ENCODE peak calls at places on chromosomes 12 and 14, in nine cellular contexts. J is GM04504; F is activated CD4-positive, alpha-beta T cell treated with anti-CD3 and anti-CD28 coated beads, Interleukin-2, amount 10 ng/mL, durations not matched to agents 7 days and 5 days; N is neural progenitor cell; W is foreskin melanocyte; Z is activated gamma-delta T cell treated with anti-CD3 and anti-CD28 coated beads, Interleukin-2, amount 50 U/mL, for 16 hours; G is psoas muscle; H is breast epithelium; M is thyroid gland. L is an unnamed sample.
A peak's percentile ranks its signal among the peaks of the same experiment; 100 is the strongest.

GRCh38 chr12:67477682-67478265 is 170.8 kb upstream of the DYRK2 start:
- DNase-seq in J (no peak), F (no peak), N (no peak), W (no peak), Z (no peak), G (no peak), H (no peak), M (no peak), L (no peak)

GRCh38 chr12:12534134-12534866 is 28.4 kb downstream of the DUSP16 start:
- DNase-seq in J (no peak), F (no peak), N (peak; percentile 29), W (no peak), Z (no peak), G (no peak), H (no peak), M (no peak), L (no peak)

GRCh38 chr12:7130791-7131501 is 775 bp downstream of the CLSTN3 start:
- DNase-seq in J (no peak), F (peak; percentile 58), N (peak; percentile 83), W (no peak), Z (peak; percentile 29), G (peak; percentile 33), H (no peak), M (peak; percentile 71), L (peak; percentile 89)

GRCh38 chr12:54257332-54257731 is 22.6 kb downstream of the CBX5 start:
- DNase-seq in J (no peak), F (no peak), N (no peak), W (no peak), Z (no peak), G (no peak), H (no peak), M (peak; percentile 32), L (no peak)

GRCh38 chr12:126770188-126770587 is 1496.8 kb upstream of the TMEM132C start:
- DNase-seq in J (no peak), F (no peak), N (no peak), W (no peak), Z (no peak), G (no peak), H (no peak), M (no peak), L (no peak)

GRCh38 chr14:65287264-65288131 is 125.0 kb upstream of the FUT8 start:
- DNase-seq in J (no peak), F (peak; percentile 75), N (no peak), W (no peak), Z (peak; percentile 32), G (no peak), H (no peak), M (no peak), L (no peak)

GRCh38 chr14:54121461-54121860 is 164.8 kb upstream of the BMP4 start:
- DNase-seq in J (no peak), F (no peak), N (no peak), W (no peak), Z (no peak), G (no peak), H (no peak), M (no peak), L (no peak)

GRCh38 chr12:76010732-76011458 is 20.7 kb downstream of the PHLDA1 start:
- DNase-seq in J (no peak), F (no peak), N (peak; percentile 25), W (peak; percentile 86), Z (no peak), G (no peak), H (no peak), M (no peak), L (peak; percentile 41)

GRCh38 chr12:104769207-104769606 is 188.9 kb downstream of the SLC41A2 start:
- DNase-seq in J (no peak), F (no peak), N (peak; percentile 51), W (peak; percentile 59), Z (no peak), G (no peak), H (no peak), M (no peak), L (no peak)

GRCh38 chr12:31482816-31483215 is 108.1 kb downstream of the DENND5B start:
- DNase-seq in J (no peak), F (no peak), N (no peak), W (peak; percentile 87), Z (no peak), G (no peak), H (no peak), M (no peak), L (no peak)

GRCh38 chr12:80861636-80862378 is 75.9 kb downstream of the LIN7A start:
- DNase-seq in J (no peak), F (no peak), N (no peak), W (no peak), Z (no peak), G (no peak), H (no peak), M (no peak), L (no peak)

GRCh38 chr14:68527329-68527851 is 265.5 kb downstream of the ZFP36L1 start:
- DNase-seq in J (no peak), F (no peak), N (peak; percentile 40), W (no peak), Z (no peak), G (no peak), H (no peak), M (no peak), L (no peak)

GRCh38 chr12:106049546-106049945 is 89.2 kb downstream of the NUAK1 start:
- DNase-seq in J (no peak), F (no peak), N (no peak), W (no peak), Z (no peak), G (no peak), H (no peak), M (no peak), L (no peak)

GRCh38 chr12:121124402-121125109 is 8.1 kb upstream of the P2RX7 start:
- DNase-seq in J (peak; percentile 77), F (no peak), N (no peak), W (peak; percentile 54), Z (no peak), G (no peak), H (no peak), M (no peak), L (peak; percentile 80)

GRCh38 chr12:5012337-5012736 is 31.3 kb upstream of the KCNA5 start:
- DNase-seq in J (no peak), F (no peak), N (no peak), W (no peak), Z (no peak), G (peak; percentile 30), H (no peak), M (no peak), L (no peak)

GRCh38 chr12:81461163-81461562 is 298.0 kb downstream of the PPFIA2 start:
- DNase-seq in J (no peak), F (no peak), N (no peak), W (no peak), Z (no peak), G (no peak), H (no peak), M (no peak), L (peak; percentile 23)

GRCh38 chr12:6546016-6546415 is 9.8 kb downstream of the IFFO1 start:
- DNase-seq in J (no peak), F (no peak), N (no peak), W (no peak), Z (no peak), G (no peak), H (no peak), M (no peak), L (no peak)

GRCh38 chr12:12474931-12475485 is 87.7 kb downstream of the DUSP16 start:
- DNase-seq in J (no peak), F (peak; percentile 57), N (no peak), W (no peak), Z (no peak), G (no peak), H (no peak), M (no peak), L (no peak)

GRCh38 chr12:71011261-71011660 is 90.7 kb upstream of the PTPRR start:
- DNase-seq in J (no peak), F (no peak), N (no peak), W (no peak), Z (no peak), G (no peak), H (no peak), M (no peak), L (peak; percentile 66)

GRCh38 chr14:53855574-53855973 is 101.1 kb downstream of the BMP4 start:
- DNase-seq in J (no peak), F (no peak), N (no peak), W (no peak), Z (no peak), G (no peak), H (no peak), M (no peak), L (peak; percentile 64)

GRCh38 chr12:24600996-24601395 is 347.9 kb downstream of the BCAT1 start:
- DNase-seq in J (peak; percentile 44), F (no peak), N (no peak), W (peak; percentile 76), Z (no peak), G (no peak), H (no peak), M (no peak), L (no peak)

GRCh38 chr12:31737763-31738162 is 8.9 kb upstream of the AMN1 start:
- DNase-seq in J (no peak), F (no peak), N (no peak), W (no peak), Z (no peak), G (no peak), H (no peak), M (no peak), L (no peak)

GRCh38 chr12:49548822-49549648 is 10.2 kb downstream of the KCNH3 start:
- DNase-seq in J (no peak), F (no peak), N (peak; percentile 75), W (no peak), Z (no peak), G (no peak), H (no peak), M (peak; percentile 44), L (peak; percentile 82)

GRCh38 chr12:121005346-121005815 is 10.9 kb downstream of the C12orf43 start:
- DNase-seq in J (no peak), F (peak; percentile 63), N (peak; percentile 77), W (peak; percentile 28), Z (peak; percentile 9), G (no peak), H (no peak), M (no peak), L (peak; percentile 88)

GRCh38 chr12:124384299-124384894 is 89.5 kb downstream of the RFLNA start:
- DNase-seq in J (no peak), F (no peak), N (no peak), W (no peak), Z (no peak), G (no peak), H (no peak), M (no peak), L (no peak)

GRCh38 chr14:85438001-85438400 is 91.9 kb upstream of the FLRT2 start:
- DNase-seq in J (no peak), F (no peak), N (no peak), W (no peak), Z (no peak), G (no peak), H (no peak), M (no peak), L (no peak)

GRCh38 chr12:69934011-69934410 is 109.0 kb downstream of the MYRFL start:
- DNase-seq in J (no peak), F (no peak), N (no peak), W (no peak), Z (no peak), G (no peak), H (no peak), M (no peak), L (no peak)

GRCh38 chr12:121223283-121223946 is 13.5 kb downstream of the P2RX4 start:
- DNase-seq in J (no peak), F (peak; percentile 65), N (no peak), W (no peak), Z (no peak), G (no peak), H (no peak), M (no peak), L (peak; percentile 53)

GRCh38 chr14:61280092-61280525 is 1.0 kb downstream of the TMEM30B start:
- DNase-seq in J (no peak), F (peak; percentile 30), N (no peak), W (no peak), Z (no peak), G (no peak), H (peak; percentile 53), M (no peak), L (peak; percentile 67)

GRCh38 chr14:57870686-57871457 is 5.0 kb upstream of the SLC35F4 start:
- DNase-seq in J (no peak), F (no peak), N (no peak), W (no peak), Z (no peak), G (no peak), H (no peak), M (peak; percentile 54), L (no peak)